ENCODE peak calls at places on chromosomes 3 and 15, in four cellular contexts. L, Z, A and I are unnamed samples.

GRCh38 chr3:186255703-186256331 is 106.2 kb downstream of the DGKG start:
- DNase-seq in L (no peak), Z (peak), A (no peak), I (no peak)

GRCh38 chr3:15500107-15500724 is 21.3 kb downstream of the COLQ start:
- DNase-seq in A (no peak), Z (no peak), L (no peak), I (no peak)

GRCh38 chr3:155241559-155241958 is 51.9 kb downstream of the STRIT1 start:
- DNase-seq in A (no peak), L (no peak), Z (no peak), I (no peak)

GRCh38 chr3:94225176-94225742 is 162.4 kb downstream of the NSUN3 start:
- DNase-seq in L (no peak), A (no peak), Z (no peak), I (no peak)

GRCh38 chr3:185330644-185331043 is 32.3 kb upstream of the MAP3K13 start:
- DNase-seq in A (no peak), L (no peak), Z (peak), I (no peak)

GRCh38 chr3:157261000-157261399 is 101.1 kb upstream of the CCNL1 start:
- DNase-seq in Z (no peak), L (no peak), A (no peak), I (no peak)

GRCh38 chr3:41293169-41293681 is 93.9 kb downstream of the CTNNB1 start:
- DNase-seq in A (no peak), Z (no peak), L (no peak), I (no peak)

GRCh38 chr3:197811343-197811742 is 20.3 kb downstream of the LRCH3 start:
- DNase-seq in Z (no peak), A (no peak), L (peak), I (no peak)

GRCh38 chr3:53193466-53194217 is 32.6 kb downstream of the PRKCD start:
- DNase-seq in L (no peak), Z (no peak), A (no peak), I (no peak)

GRCh38 chr3:196726788-196727675 is 12.6 kb upstream of the PAK2 start:
- DNase-seq in Z (no peak), A (no peak), L (no peak), I (no peak)

GRCh38 chr15:67914537-67915373 is 74.9 kb upstream of the RNU6-1 start:
- DNase-seq in A (peak), Z (peak), L (peak), I (peak)

GRCh38 chr3:138338816-138339215 is 9.2 kb upstream of the NME9 start:
- DNase-seq in L (no peak), Z (no peak), A (peak), I (no peak)

GRCh38 chr3:179288845-179289244 is 34.0 kb upstream of the ZNF639 start:
- DNase-seq in L (no peak), A (no peak), Z (no peak), I (no peak)

GRCh38 chr15:41971089-41971892 is 1.1 kb downstream of the EHD4 start:
- DNase-seq in Z (peak), L (peak), A (peak), I (peak)

GRCh38 chr3:123113889-123114450 is 47.1 kb downstream of the PDIA5 start:
- DNase-seq in L (no peak), Z (no peak), A (no peak), I (no peak)

GRCh38 chr3:131454501-131454900 is 48.3 kb downstream of the MRPL3 start:
- DNase-seq in A (no peak), Z (no peak), L (no peak), I (no peak)

GRCh38 chr3:61008168-61008737 is 243.0 kb downstream of the FHIT start:
- DNase-seq in Z (no peak), A (no peak), L (no peak), I (no peak)

GRCh38 chr3:48563382-48563918 is at the start of gene UCN2:
- DNase-seq in L (no peak), Z (no peak), A (no peak), I (no peak)

GRCh38 chr3:48558446-48559134 is 2.0 kb upstream of the PFKFB4 start:
- DNase-seq in Z (no peak), A (peak), L (peak), I (no peak)

GRCh38 chr3:48562367-48563095 is 1.1 kb downstream of the UCN2 start:
- DNase-seq in L (no peak), A (no peak), Z (no peak), I (no peak)

GRCh38 chr3:48560648-48561018 is 2.9 kb downstream of the UCN2 start:
- DNase-seq in Z (no peak), A (no peak), L (peak), I (no peak)

DNA sequence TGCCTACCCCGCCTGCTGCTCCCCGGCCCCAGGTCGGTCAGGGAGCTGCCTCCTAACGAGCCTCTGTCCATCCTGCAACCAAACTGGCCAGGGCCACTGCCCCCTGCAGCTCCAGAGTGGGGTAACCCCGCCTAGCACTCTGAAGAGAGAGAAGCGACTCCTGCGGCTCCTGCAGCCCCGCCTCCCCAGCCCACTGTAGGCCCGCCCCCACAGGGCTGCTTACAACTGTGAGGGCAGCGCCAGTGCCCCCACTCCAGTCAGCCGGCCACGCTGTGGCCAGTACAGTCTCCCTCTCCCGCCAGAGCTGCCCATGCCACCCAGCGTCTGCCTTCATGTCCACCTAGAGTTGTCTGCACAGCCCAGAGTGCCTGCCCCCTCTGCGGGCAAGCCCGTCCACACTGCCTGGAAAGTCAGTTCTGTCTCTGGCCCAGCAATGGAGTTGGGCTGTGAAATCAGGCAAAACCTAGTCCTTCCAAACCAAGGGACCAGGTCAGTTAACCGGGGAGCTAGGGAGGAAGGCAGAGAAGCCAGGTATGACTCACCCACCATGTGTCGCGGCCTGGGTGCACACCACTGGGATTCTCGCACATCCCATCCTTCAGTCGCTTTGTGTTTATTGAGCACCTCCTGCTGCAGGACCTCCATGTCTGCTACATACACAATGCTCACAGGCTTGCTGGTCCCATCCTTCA is 2.4 kb downstream of the UCN2 start:
- DNase-seq in Z (peak), L (peak), A (peak), I (no peak)
- TF ChIP-seq CTCF in Z (peak), L (peak), A (no peak), I (no peak)

GRCh38 chr15:98673133-98673532 is 24.8 kb downstream of the IGF1R start:
- DNase-seq in Z (no peak), A (no peak), L (no peak), I (no peak)

GRCh38 chr15:98677345-98678059 is 29.2 kb downstream of the IGF1R start:
- DNase-seq in A (no peak), Z (no peak), L (no peak), I (no peak)

GRCh38 chr15:98674336-98674735 is 26.0 kb downstream of the IGF1R start:
- DNase-seq in A (no peak), L (no peak), Z (no peak), I (no peak)

GRCh38 chr15:98678484-98678883 is 30.1 kb downstream of the IGF1R start:
- DNase-seq in A (no peak), Z (no peak), L (no peak), I (no peak)

DNA sequence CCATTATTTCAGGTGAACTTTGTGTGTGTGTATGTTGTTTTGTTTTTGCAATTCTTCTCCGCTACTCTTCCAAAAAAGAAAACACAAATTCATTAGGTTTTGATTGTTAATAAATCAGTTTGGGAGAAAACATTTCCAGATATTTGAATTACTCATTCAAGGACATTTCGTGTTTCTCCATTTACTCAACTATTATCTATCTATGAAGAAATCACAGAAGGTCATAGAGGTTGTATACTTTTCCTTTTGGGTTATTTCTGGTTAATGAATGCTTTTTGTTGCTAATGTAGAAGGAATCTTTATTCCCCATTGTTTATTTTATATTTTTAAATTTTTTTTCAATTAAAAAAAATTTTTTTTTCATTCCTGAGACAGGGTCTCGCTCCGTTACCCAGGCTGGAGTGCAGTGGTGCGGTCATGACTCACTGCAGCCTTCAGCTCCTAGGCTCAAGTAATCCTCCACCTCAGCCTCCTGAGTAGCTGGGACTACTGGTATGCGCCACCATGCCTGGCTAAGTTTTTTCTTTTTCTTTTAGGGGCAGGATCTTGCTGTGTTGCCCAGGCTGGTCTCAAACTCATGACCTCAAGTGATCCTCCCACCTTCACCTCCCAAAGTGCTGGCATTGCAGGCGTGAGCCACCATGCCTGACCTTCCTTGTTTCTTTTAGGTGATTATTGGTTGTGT is 28.4 kb downstream of the IGF1R start:
- DNase-seq in A (no peak), L (no peak), Z (no peak), I (no peak)
- H3K27ac ChIP-seq in A (no peak), L (peak), Z (no peak), I (peak)

GRCh38 chr3:144692488-144692887 is 720.9 kb downstream of the DIPK2A start:
- DNase-seq in L (no peak), A (no peak), Z (no peak), I (no peak)

GRCh38 chr3:144683065-144683464 is 711.4 kb downstream of the DIPK2A start:
- DNase-seq in A (no peak), L (no peak), Z (no peak), I (no peak)

GRCh38 chr3:144687862-144688261 is 716.2 kb downstream of the DIPK2A start:
- DNase-seq in A (no peak), Z (peak), L (no peak), I (no peak)
- TF ChIP-seq CTCF in A (no peak), Z (peak), L (no peak), I (no peak)

DNA sequence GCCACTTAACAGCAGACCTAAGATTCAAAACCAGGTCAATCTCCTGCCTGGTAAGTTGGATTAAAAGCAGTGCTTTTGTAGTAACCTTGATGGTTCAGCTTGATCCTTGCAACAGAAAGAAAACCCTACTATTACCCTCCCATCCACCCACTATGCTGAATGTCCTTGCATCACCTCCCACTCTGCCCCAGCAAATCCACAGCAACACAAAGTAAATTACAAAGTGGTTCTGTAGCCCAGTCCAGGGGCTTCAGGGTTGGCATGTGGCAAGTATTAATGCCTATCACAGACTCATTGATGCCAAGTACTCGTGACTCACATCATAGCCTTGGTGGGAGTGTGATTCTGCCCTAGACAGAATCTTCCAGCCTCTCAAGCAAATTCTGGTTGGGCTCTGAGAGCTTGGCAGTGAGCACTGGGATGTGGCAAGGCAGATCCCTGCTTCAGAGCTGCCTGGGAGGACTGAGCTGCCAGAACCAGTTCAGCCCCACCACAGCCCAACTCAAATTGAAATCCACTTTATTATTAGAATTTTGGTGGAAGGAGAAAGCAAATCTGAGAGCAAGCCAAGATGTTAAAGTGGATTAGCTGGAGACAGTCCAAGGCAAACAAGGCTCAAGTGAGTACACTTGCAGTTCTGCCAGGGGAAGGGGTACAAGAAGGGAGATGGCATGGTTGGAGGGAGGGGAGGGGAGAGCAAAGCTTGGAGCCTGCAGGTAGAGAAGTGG is 225.8 kb upstream of the UMPS start:
- DNase-seq in A (no peak), L (peak), Z (no peak), I (peak)
- H3K27ac ChIP-seq in A (no peak), L (peak), Z (no peak), I (peak)